ENCODE peak calls at places on chromosome 19, in five cellular contexts. One of them, this sample, is unnamed.

GRCh38 chr19:44752816-44753618 is 4.5 kb downstream of the BCL3 start:
- DNase-seq in IMR-90: peak; percentile 99
- DNase-seq in mesendoderm: peak; percentile 82
- DNase-seq in H9: peak; percentile 80
- DNase-seq in mesenchymal stem cell: peak; percentile 98
- DNase-seq in this sample: no peak

GRCh38 chr19:13938361-13939027 is at the start of gene PODNL1:
- DNase-seq in IMR-90: peak; percentile 53
- DNase-seq in mesendoderm: no peak
- DNase-seq in H9: no peak
- DNase-seq in mesenchymal stem cell: peak; percentile 22
- DNase-seq in this sample: no peak

GRCh38 chr19:7211191-7211988 is 82.8 kb downstream of the INSR start:
- DNase-seq in IMR-90: peak; percentile 50
- DNase-seq in mesendoderm: peak; percentile 62
- DNase-seq in H9: no peak
- DNase-seq in mesenchymal stem cell: no peak
- DNase-seq in this sample: no peak

GRCh38 chr19:4115050-4115817 is 8.7 kb downstream of the MAP2K2 start:
- DNase-seq in IMR-90: no peak
- DNase-seq in mesendoderm: no peak
- DNase-seq in H9: no peak
- DNase-seq in mesenchymal stem cell: no peak
- DNase-seq in this sample: no peak

GRCh38 chr19:14476663-14477401 is 1.7 kb upstream of the PTGER1 start:
- DNase-seq in IMR-90: peak; percentile 88
- DNase-seq in mesendoderm: peak; percentile 64
- DNase-seq in H9: no peak
- DNase-seq in mesenchymal stem cell: peak; percentile 68
- DNase-seq in this sample: no peak

GRCh38 chr19:45293682-45294081 is 29.0 kb downstream of the CKM start:
- DNase-seq in IMR-90: no peak
- DNase-seq in mesendoderm: no peak
- DNase-seq in H9: no peak
- DNase-seq in mesenchymal stem cell: no peak
- DNase-seq in this sample: no peak

GRCh38 chr19:13830761-13831481 is 35.7 kb downstream of the ZSWIM4 start:
- DNase-seq in IMR-90: no peak
- DNase-seq in mesendoderm: no peak
- DNase-seq in H9: no peak
- DNase-seq in mesenchymal stem cell: peak; percentile 89
- DNase-seq in this sample: no peak

GRCh38 chr19:51514866-51515481 is 13.4 kb upstream of the SIGLEC12 start:
- DNase-seq in IMR-90: peak; percentile 48
- DNase-seq in mesendoderm: peak; percentile 55
- DNase-seq in H9: no peak
- DNase-seq in mesenchymal stem cell: peak; percentile 52
- DNase-seq in this sample: peak; percentile 23

GRCh38 chr19:52343548-52343947 is 7.5 kb downstream of the ZNF610 start:
- DNase-seq in IMR-90: peak; percentile 13
- DNase-seq in mesendoderm: peak; percentile 89
- DNase-seq in H9: peak; percentile 85
- DNase-seq in mesenchymal stem cell: peak; percentile 17
- DNase-seq in this sample: peak; percentile 59

GRCh38 chr19:20077791-20078463 is at the start of gene ZNF90:
- DNase-seq in IMR-90: peak; percentile 93
- DNase-seq in mesendoderm: peak; percentile 99
- DNase-seq in H9: peak; percentile 97
- DNase-seq in mesenchymal stem cell: peak; percentile 95
- DNase-seq in this sample: peak; percentile 95

GRCh38 chr19:10228925-10229324 is 2.2 kb downstream of the S1PR2 start:
- DNase-seq in IMR-90: peak; percentile 41
- DNase-seq in mesendoderm: peak; percentile 80
- DNase-seq in H9: peak; percentile 66
- DNase-seq in mesenchymal stem cell: peak; percentile 53
- DNase-seq in this sample: no peak

GRCh38 chr19:5480427-5480836 is 25.2 kb downstream of the ZNRF4 start:
- DNase-seq in IMR-90: no peak
- DNase-seq in mesendoderm: peak; percentile 52
- DNase-seq in H9: peak; percentile 64
- DNase-seq in mesenchymal stem cell: peak; percentile 15
- DNase-seq in this sample: no peak

GRCh38 chr19:39587496-39587895 is 14.8 kb upstream of the LGALS13 start:
- DNase-seq in IMR-90: no peak
- DNase-seq in mesendoderm: no peak
- DNase-seq in H9: no peak
- DNase-seq in mesenchymal stem cell: no peak
- DNase-seq in this sample: no peak

GRCh38 chr19:7505682-7506384 is 10.1 kb upstream of the ZNF358 start:
- DNase-seq in IMR-90: no peak
- DNase-seq in mesendoderm: peak; percentile 37
- DNase-seq in H9: no peak
- DNase-seq in mesenchymal stem cell: peak; percentile 25
- DNase-seq in this sample: no peak

GRCh38 chr19:39103151-39103550 is 19.0 kb downstream of the ACP7 start:
- DNase-seq in IMR-90: no peak
- DNase-seq in mesendoderm: no peak
- DNase-seq in H9: no peak
- DNase-seq in mesenchymal stem cell: no peak
- DNase-seq in this sample: no peak

GRCh38 chr19:51422053-51422448 is 4.6 kb upstream of the SIGLEC10 start:
- DNase-seq in IMR-90: peak; percentile 59
- DNase-seq in mesendoderm: peak; percentile 85
- DNase-seq in H9: peak; percentile 90
- DNase-seq in mesenchymal stem cell: peak; percentile 54
- DNase-seq in this sample: peak; percentile 88

GRCh38 chr19:51271015-51271600 is 20.2 kb downstream of the SIGLECL1 start:
- DNase-seq in IMR-90: no peak
- DNase-seq in mesendoderm: no peak
- DNase-seq in H9: peak; percentile 66
- DNase-seq in mesenchymal stem cell: no peak
- DNase-seq in this sample: no peak

GRCh38 chr19:15303105-15303780 is 29.1 kb downstream of the BRD4 start:
- DNase-seq in IMR-90: peak; percentile 61
- DNase-seq in mesendoderm: no peak
- DNase-seq in H9: no peak
- DNase-seq in mesenchymal stem cell: peak; percentile 67
- DNase-seq in this sample: no peak

GRCh38 chr19:5083547-5083965 is 114.6 kb downstream of the KDM4B start:
- DNase-seq in IMR-90: no peak
- DNase-seq in mesendoderm: peak; percentile 34
- DNase-seq in H9: no peak
- DNase-seq in mesenchymal stem cell: peak; percentile 34
- DNase-seq in this sample: no peak

GRCh38 chr19:49486710-49487276 is 615 bp upstream of the RPL13A start:
- DNase-seq in IMR-90: no peak
- DNase-seq in mesendoderm: no peak
- DNase-seq in H9: no peak
- DNase-seq in mesenchymal stem cell: no peak
- DNase-seq in this sample: no peak

GRCh38 chr19:50263176-50263575 is 59.8 kb downstream of the MYH14 start:
- DNase-seq in IMR-90: no peak
- DNase-seq in mesendoderm: no peak
- DNase-seq in H9: no peak
- DNase-seq in mesenchymal stem cell: no peak
- DNase-seq in this sample: no peak

DNA sequence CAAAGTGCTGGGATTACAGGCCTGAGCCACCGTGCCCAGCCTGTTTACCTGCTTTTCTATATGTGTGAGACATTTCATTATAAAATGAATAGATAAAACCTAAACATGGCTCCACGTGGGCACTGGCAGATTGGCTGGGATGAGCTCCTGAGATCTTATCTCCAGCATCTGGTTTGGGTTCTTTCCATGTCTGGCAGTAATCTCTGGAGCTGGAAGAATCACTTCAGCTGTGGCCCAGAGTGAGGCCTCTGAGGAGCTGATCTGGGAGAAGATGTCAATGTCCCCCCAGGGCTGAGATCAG is 5.5 kb upstream of the SULT2A1 start:
- DNase-seq in IMR-90: no peak
- DNase-seq in mesendoderm: peak; percentile 87
- DNase-seq in H9: no peak
- DNase-seq in mesenchymal stem cell: no peak
- DNase-seq in this sample: no peak
- H3K27ac ChIP-seq in IMR-90: no peak overlapping the region
- H3K27ac ChIP-seq in mesendoderm: peak overlapping the region; percentile 86
- H3K27ac ChIP-seq in H9: no peak overlapping the region
- H3K27ac ChIP-seq in mesenchymal stem cell: no peak overlapping the region
- H3K27ac ChIP-seq in this sample: peak overlapping the region; percentile 69

DNA sequence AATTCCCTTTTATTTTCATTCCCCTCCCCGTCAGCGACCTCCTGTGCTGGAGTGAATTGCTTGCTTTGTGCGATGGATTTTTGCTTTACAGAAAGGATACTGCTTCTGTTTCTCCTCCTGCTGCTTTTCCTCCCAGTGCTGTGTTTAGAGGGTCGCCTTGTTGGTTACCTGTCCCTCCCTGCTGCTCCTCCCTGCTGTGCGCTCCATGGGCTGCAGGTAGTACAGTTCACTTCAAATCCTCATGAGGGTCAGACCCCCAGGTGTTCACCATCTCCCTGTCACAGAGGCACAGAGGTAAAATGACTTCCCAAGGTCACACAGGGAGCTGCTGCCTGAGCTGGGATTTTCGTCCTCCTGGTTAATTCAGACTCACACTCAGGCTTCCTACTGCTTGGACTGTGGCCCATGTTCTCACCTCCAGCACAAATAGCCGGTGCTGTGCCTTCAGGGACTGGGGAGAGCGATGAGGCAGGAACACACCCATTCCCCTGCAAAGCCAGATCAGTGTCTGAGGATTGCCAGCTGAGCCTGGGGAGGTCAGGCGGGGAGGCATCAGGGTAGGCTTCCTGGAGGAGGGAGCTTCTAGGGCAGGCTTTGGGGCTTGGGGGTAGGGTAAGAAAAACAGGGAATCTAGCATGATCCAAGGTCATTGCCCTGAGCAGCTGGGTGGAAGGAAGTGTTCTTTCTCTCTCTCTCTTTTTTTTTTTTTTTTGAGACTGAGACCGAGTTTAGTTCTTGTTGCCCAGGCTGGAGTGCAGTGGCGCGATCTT is 14.4 kb downstream of the BICRA start:
- DNase-seq in IMR-90: no peak
- DNase-seq in mesendoderm: no peak
- DNase-seq in H9: no peak
- DNase-seq in mesenchymal stem cell: no peak
- DNase-seq in this sample: no peak
- H2BK15ac ChIP-seq in IMR-90: no peak overlapping the region
- H2BK15ac ChIP-seq in mesendoderm: no peak overlapping the region
- H2BK15ac ChIP-seq in H9: no peak overlapping the region
- H2BK15ac ChIP-seq in mesenchymal stem cell: no peak overlapping the region
- H2BK15ac ChIP-seq in this sample: no peak overlapping the region

GRCh38 chr19:35818445-35818844 is 5.8 kb upstream of the PRODH2 start:
- DNase-seq in IMR-90: no peak
- DNase-seq in mesendoderm: no peak
- DNase-seq in H9: no peak
- DNase-seq in mesenchymal stem cell: no peak
- DNase-seq in this sample: no peak
- H3K27ac ChIP-seq in IMR-90: no peak overlapping the region
- H3K27ac ChIP-seq in mesendoderm: no peak overlapping the region
- H3K27ac ChIP-seq in H9: no peak overlapping the region
- H3K27ac ChIP-seq in mesenchymal stem cell: no peak overlapping the region
- H3K27ac ChIP-seq in this sample: no peak overlapping the region

GRCh38 chr19:35715981-35716734 is 1.6 kb upstream of the KMT2B start:
- DNase-seq in IMR-90: peak; percentile 30
- DNase-seq in mesendoderm: no peak
- DNase-seq in H9: no peak
- DNase-seq in mesenchymal stem cell: no peak
- DNase-seq in this sample: no peak

GRCh38 chr19:35713904-35714440 is 3.8 kb upstream of the KMT2B start:
- DNase-seq in IMR-90: no peak
- DNase-seq in mesendoderm: no peak
- DNase-seq in H9: no peak
- DNase-seq in mesenchymal stem cell: no peak
- DNase-seq in this sample: no peak

GRCh38 chr19:35714601-35715354 is 3.0 kb upstream of the KMT2B start:
- DNase-seq in IMR-90: no peak
- DNase-seq in mesendoderm: peak; percentile 61
- DNase-seq in H9: peak; percentile 66
- DNase-seq in mesenchymal stem cell: no peak
- DNase-seq in this sample: no peak

GRCh38 chr19:35716735-35716984 is 1.1 kb upstream of the KMT2B start:
- DNase-seq in IMR-90: no peak
- DNase-seq in mesendoderm: no peak
- DNase-seq in H9: no peak
- DNase-seq in mesenchymal stem cell: no peak
- DNase-seq in this sample: no peak

DNA sequence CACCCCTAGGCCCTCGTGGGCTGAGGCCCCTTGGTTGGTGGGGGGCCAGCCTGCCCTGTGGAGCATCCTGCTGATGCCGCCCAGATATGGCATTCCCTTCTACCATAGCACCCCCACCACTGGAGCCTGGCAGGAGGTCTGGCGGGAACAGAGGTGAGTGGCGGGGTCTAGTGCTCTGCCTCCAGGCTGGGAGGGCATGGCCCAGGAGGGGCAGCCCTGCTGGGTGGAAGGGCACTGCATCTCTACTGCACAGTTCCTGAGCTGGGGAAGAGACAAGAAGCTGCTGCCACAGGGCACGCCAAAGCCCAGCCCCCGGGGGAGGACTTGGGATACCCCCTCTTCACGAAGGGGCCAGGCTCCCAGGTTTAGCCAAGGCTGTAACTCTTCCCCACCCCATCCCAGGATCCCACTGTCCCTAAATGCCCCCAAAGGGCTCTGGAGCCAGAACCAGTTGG is 2.4 kb upstream of the KMT2B start:
- DNase-seq in IMR-90: no peak
- DNase-seq in mesendoderm: no peak
- DNase-seq in H9: no peak
- DNase-seq in mesenchymal stem cell: no peak
- DNase-seq in this sample: no peak
- H2BK15ac ChIP-seq in IMR-90: no peak overlapping the region
- H2BK15ac ChIP-seq in mesendoderm: no peak overlapping the region
- H2BK15ac ChIP-seq in H9: no peak overlapping the region
- H2BK15ac ChIP-seq in mesenchymal stem cell: no peak overlapping the region
- H2BK15ac ChIP-seq in this sample: peak overlapping the region; percentile 94